ENCODE peak calls at places on chromosomes 11 and 22, in seven cellular contexts. K is neuronal stem cell, Y is IMR-90, L is H9, O is mesendoderm, B is trophoblast cell, J is mesenchymal stem cell. V is an unnamed sample.

GRCh38 chr11:97269527-97269926 is 879.7 kb downstream of the JRKL start:
- DNase-seq in O (peak; percentile 85), K (peak; percentile 5), J (peak; percentile 14), B (peak; percentile 23), Y (no peak), L (no peak), V (peak; percentile 3)

GRCh38 chr22:43923191-43923590 is 414 bp upstream of the PNPLA3 start:
- DNase-seq in K (no peak), B (peak; percentile 35), O (no peak), L (no peak), Y (no peak), J (peak; percentile 55), V (no peak)

GRCh38 chr11:124863826-124864165 is 1.4 kb upstream of the ROBO3 start:
- DNase-seq in B (no peak), K (no peak), J (no peak), O (peak; percentile 26), Y (no peak), L (no peak), V (no peak)

GRCh38 chr11:65983589-65983987 is 18.4 kb downstream of the EIF1AD start:
- DNase-seq in K (no peak), Y (no peak), B (no peak), J (no peak), L (no peak), O (no peak), V (no peak)

GRCh38 chr22:22820626-22821025 is 67.0 kb upstream of the IGLL5 start:
- DNase-seq in B (no peak), Y (no peak), O (no peak), K (no peak), J (no peak), L (no peak), V (no peak)

GRCh38 chr11:16043617-16044016 is 312.7 kb downstream of the SOX6 start:
- DNase-seq in J (no peak), B (no peak), O (no peak), K (no peak), Y (no peak), L (no peak), V (no peak)

GRCh38 chr11:100876826-100877545 is 189.9 kb downstream of the ARHGAP42 start:
- DNase-seq in L (no peak), K (no peak), B (peak; percentile 62), O (peak; percentile 95), J (peak; percentile 95), Y (peak; percentile 98), V (peak; percentile 21)

GRCh38 chr22:30742291-30743256 is 47.9 kb downstream of the OSBP2 start:
- DNase-seq in B (no peak), J (no peak), Y (peak; percentile 54), L (no peak), O (no peak), K (no peak), V (no peak)

GRCh38 chr11:95567685-95568084 is 221.9 kb downstream of the FAM76B start:
- DNase-seq in K (no peak), J (peak; percentile 59), O (no peak), B (no peak), Y (peak; percentile 63), L (no peak), V (no peak)

DNA sequence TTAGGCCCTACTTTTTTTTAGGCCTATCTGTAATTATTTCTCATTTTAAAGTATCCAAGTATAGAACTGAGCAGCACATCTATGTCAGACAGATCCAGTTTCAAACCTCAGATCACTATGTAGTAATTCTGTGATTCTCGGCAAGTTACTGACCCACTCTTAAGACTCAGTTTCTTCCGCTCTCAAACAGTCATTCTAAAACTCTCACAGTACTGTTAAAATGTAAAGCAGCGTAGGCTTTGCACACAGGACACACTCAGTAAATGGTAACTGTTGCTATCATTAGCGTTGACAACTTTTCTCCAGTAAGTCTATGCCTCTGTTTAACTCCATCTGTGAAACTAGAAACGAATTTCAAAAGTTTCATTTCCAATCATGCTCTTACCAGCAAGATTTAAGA is 277.1 kb downstream of the TTC28 start:
- DNase-seq in L (no peak), Y (no peak), K (no peak), J (no peak), O (no peak), B (no peak), V (no peak)
- H2BK5ac ChIP-seq in L (no peak overlapping the region), Y (no peak overlapping the region), K (no peak overlapping the region), J (no peak overlapping the region), O (no peak overlapping the region), B (no peak overlapping the region), V (no peak overlapping the region)

GRCh38 chr11:72236774-72237111 is 7.2 kb downstream of the PHOX2A start:
- DNase-seq in J (no peak), Y (no peak), O (no peak), L (no peak), B (no peak), K (no peak), V (no peak)
- H2BK5ac ChIP-seq in J (no peak overlapping the region), Y (no peak overlapping the region), O (no peak overlapping the region), L (no peak overlapping the region), B (no peak overlapping the region), K (no peak overlapping the region), V (no peak overlapping the region)

GRCh38 chr22:40209945-40210485 is 32.3 kb downstream of the TNRC6B start:
- DNase-seq in O (no peak), B (no peak), Y (no peak), K (no peak), J (no peak), L (no peak), V (no peak)

GRCh38 chr22:40210814-40211213 is 33.1 kb downstream of the TNRC6B start:
- DNase-seq in Y (no peak), B (no peak), J (no peak), O (no peak), K (no peak), L (no peak), V (no peak)

GRCh38 chr22:40213478-40213877 is 35.8 kb downstream of the TNRC6B start:
- DNase-seq in Y (no peak), L (no peak), J (no peak), B (no peak), O (no peak), K (no peak), V (no peak)

GRCh38 chr22:40212126-40212525 is 34.4 kb downstream of the TNRC6B start:
- DNase-seq in Y (no peak), K (no peak), O (no peak), J (no peak), B (no peak), L (no peak), V (no peak)

DNA sequence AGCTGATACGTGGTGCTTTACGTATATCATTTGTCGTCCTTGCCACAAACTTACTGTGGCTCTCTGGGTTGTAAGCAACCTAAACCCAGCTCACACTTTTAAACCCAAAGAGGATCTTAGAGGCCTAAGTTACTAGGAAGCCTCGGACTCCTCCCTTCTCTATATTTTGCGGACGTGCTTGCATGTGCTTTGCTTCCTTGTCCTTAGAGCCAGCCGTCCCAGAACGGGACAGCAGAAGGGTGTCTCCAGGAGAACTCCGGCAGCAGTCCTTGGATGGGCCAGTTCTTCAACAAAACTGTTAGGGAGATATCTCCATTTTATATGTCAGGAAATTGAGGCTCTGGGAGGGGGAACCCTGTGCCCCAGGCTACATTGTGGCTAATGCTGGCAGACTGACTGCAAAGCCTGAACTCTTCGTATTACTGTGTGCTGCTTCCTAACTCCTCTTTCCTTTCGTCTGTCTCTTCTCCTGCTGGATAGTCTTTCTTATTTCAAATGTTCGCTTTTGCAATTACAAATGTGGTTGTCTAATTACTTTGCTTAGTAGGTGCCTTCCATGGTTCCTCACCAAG is 33.8 kb downstream of the TNRC6B start:
- DNase-seq in B (no peak), L (no peak), O (no peak), Y (no peak), K (no peak), J (no peak), V (no peak)
- H2BK5ac ChIP-seq in B (no peak overlapping the region), L (no peak overlapping the region), O (no peak overlapping the region), Y (no peak overlapping the region), K (no peak overlapping the region), J (no peak overlapping the region), V (peak overlapping the region; percentile 29)

DNA sequence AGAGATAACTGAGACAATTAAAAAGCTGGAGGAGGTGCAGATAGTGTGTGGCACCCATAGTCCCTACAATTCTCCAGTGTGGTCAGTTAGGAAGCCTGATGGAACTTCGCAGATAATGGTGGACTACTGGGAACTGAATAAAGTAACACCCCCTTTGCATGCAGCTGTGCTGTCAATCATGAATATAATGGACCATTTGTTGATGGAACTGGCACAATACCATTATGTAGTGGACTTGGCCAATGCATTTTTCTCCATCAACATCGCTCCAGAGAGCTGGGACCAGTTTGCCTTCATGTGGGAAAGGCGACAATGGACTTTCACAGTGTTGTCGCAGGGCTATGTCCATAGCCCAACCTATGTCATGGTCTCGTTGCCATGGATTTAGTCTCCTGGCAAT is 324.2 kb downstream of the TMEM135 start:
- DNase-seq in L (no peak), J (no peak), Y (no peak), O (no peak), B (no peak), K (no peak), V (no peak)
- H2BK5ac ChIP-seq in L (no peak overlapping the region), J (no peak overlapping the region), Y (no peak overlapping the region), O (no peak overlapping the region), B (no peak overlapping the region), K (no peak overlapping the region), V (no peak overlapping the region)

V was measured in H1.